ENCODE peak calls at places on chromosomes 4 and X, in four cellular contexts. E is effector CD4-positive, alpha-beta T cell; L is transverse colon; T is EH. G is an unnamed sample.

GRCh38 chr4:25890653-25891485 is 23.2 kb upstream of the SMIM20 start:
- DNase-seq in E (no peak), L (no peak), T (no peak), G (no peak)

GRCh38 chr4:26141101-26141830 is 179.5 kb upstream of the RBPJ start:
- DNase-seq in E (no peak), L (no peak), T (peak; percentile 69), G (no peak)

GRCh38 chrX:54415534-54416350 is 24.5 kb upstream of the TSR2 start:
- DNase-seq in E (no peak), L (no peak), T (no peak), G (no peak)

GRCh38 chr4:40661803-40662202 is 32.1 kb upstream of the RBM47 start:
- DNase-seq in E (no peak), L (no peak), T (no peak), G (no peak)

GRCh38 chr4:168451744-168452394 is 28.4 kb downstream of the DDX60L start:
- DNase-seq in E (no peak), L (no peak), T (peak; percentile 87), G (no peak)

GRCh38 chr4:187618701-187619278 is 376.8 kb upstream of the ZFP42 start:
- DNase-seq in E (no peak), L (no peak), T (peak; percentile 60), G (no peak)

GRCh38 chr4:11496313-11496956 is 67.7 kb upstream of the HS3ST1 start:
- DNase-seq in E (no peak), L (no peak), T (no peak), G (no peak)

GRCh38 chr4:168883513-168883912 is 126.5 kb downstream of the CBR4 start:
- DNase-seq in E (no peak), L (no peak), T (peak; percentile 37), G (no peak)

GRCh38 chrX:86133761-86134160 is 14.5 kb upstream of the DACH2 start:
- DNase-seq in E (no peak), L (no peak), T (peak; percentile 14), G (no peak)

GRCh38 chr4:35975617-35976355 is 268.5 kb downstream of the ARAP2 start:
- DNase-seq in E (no peak), L (no peak), T (no peak), G (no peak)

GRCh38 chr4:98522603-98523395 is 135.6 kb downstream of the TSPAN5 start:
- DNase-seq in E (no peak), L (no peak), T (peak; percentile 95), G (no peak)

GRCh38 chr4:6109842-6110560 is 90.3 kb downstream of the JAKMIP1 start:
- DNase-seq in E (no peak), L (peak; percentile 18), T (no peak), G (no peak)

GRCh38 chr4:48862661-48863060 is 31.8 kb downstream of the OCIAD1 start:
- DNase-seq in E (no peak), L (no peak), T (peak; percentile 41), G (no peak)

GRCh38 chr4:68082758-68083157 is 46.9 kb downstream of the TMPRSS11F start:
- DNase-seq in E (no peak), L (no peak), T (no peak), G (no peak)

GRCh38 chr4:28744066-28744465 is 1883.4 kb downstream of the STIM2 start:
- DNase-seq in E (no peak), L (no peak), T (peak; percentile 3), G (no peak)

GRCh38 chr4:1374706-1375045 is 27.7 kb downstream of the UVSSA start:
- DNase-seq in E (no peak), L (no peak), T (no peak), G (no peak)

GRCh38 chr4:56909083-56909981 is 1.6 kb downstream of the REST start:
- DNase-seq in E (peak; percentile 35), L (peak; percentile 56), T (peak; percentile 76), G (peak; percentile 47)

G was measured in GM12891.